ENCODE peak calls at places on chromosomes 11 and 22, in nine cellular contexts. L is stomach, W is psoas muscle, U is SK-N-SH, R is hepatocyte, Z is heart left ventricle, P is H1, V is cardiac muscle cell, Q is endothelial cell of umbilical vein. A is an unnamed sample. For H3K36me3 and H3K4me1, the result is how much of the 10 kb centered on the place peaks cover.

GRCh38 chr11:129643031-129643721 is 172.5 kb upstream of the TMEM45B start:
- DNase-seq in L (no peak), P (no peak), Q (no peak), V (no peak), W (no peak), R (no peak), U (no peak), Z (no peak), A (no peak)

GRCh38 chr22:37183432-37184379 is 4.3 kb downstream of the C1QTNF6 start:
- DNase-seq in L (no peak), V (no peak), Z (no peak), Q (no peak), W (peak), R (no peak), P (no peak), U (no peak), A (no peak)

GRCh38 chr11:111633756-111634362 is 31.6 kb downstream of the SIK2 start:
- DNase-seq in W (no peak), Z (no peak), R (no peak), P (no peak), L (no peak), V (no peak), U (peak), Q (peak), A (no peak)

GRCh38 chr11:2266586-2267305 is 3.6 kb downstream of the ASCL2 start:
- DNase-seq in Q (no peak), Z (no peak), L (no peak), W (no peak), P (no peak), U (no peak), R (no peak), V (no peak), A (no peak)

GRCh38 chr11:9601041-9601875 is 27.8 kb downstream of the WEE1 start:
- DNase-seq in L (no peak), V (no peak), Q (no peak), W (peak), Z (peak), R (no peak), U (no peak), P (no peak), A (no peak)

GRCh38 chr11:58494096-58494495 is 13.8 kb downstream of the OR5B21 start:
- DNase-seq in R (no peak), P (no peak), L (no peak), U (no peak), V (no peak), Z (no peak), W (no peak), Q (no peak), A (no peak)

GRCh38 chr11:65685981-65686380 is 23.3 kb upstream of the RELA start:
- DNase-seq in U (no peak), R (no peak), Z (no peak), L (no peak), W (no peak), V (peak), Q (no peak), P (no peak), A (no peak)

GRCh38 chr22:31538815-31539214 is 42.5 kb downstream of the SFI1 start:
- DNase-seq in U (no peak), L (no peak), Q (no peak), V (no peak), R (no peak), P (no peak), W (no peak), Z (no peak), A (no peak)

GRCh38 chr22:43521716-43522115 is 109.9 kb downstream of the MPPED1 start:
- DNase-seq in V (no peak), L (no peak), P (no peak), R (peak), Z (no peak), W (no peak), U (no peak), Q (no peak), A (no peak)

GRCh38 chr11:30487200-30487898 is 98.8 kb downstream of the MPPED2 start:
- DNase-seq in W (peak), Z (no peak), Q (no peak), P (no peak), L (no peak), V (no peak), R (no peak), U (no peak), A (no peak)

GRCh38 chr22:50676661-50677492 is 4.3 kb downstream of the SHANK3 start:
- DNase-seq in V (no peak), U (peak), Z (no peak), P (no peak), Q (no peak), L (peak), W (no peak), R (no peak), A (no peak)

GRCh38 chr11:131111775-131112174 is 195.5 kb upstream of the SNX19 start:
- DNase-seq in P (no peak), R (no peak), Q (no peak), L (no peak), U (no peak), V (no peak), Z (no peak), W (no peak), A (no peak)

GRCh38 chr11:134512791-134513538 is 100.9 kb upstream of the B3GAT1 start:
- DNase-seq in W (no peak), R (no peak), Z (no peak), U (no peak), P (no peak), Q (no peak), V (no peak), L (peak), A (no peak)

GRCh38 chr11:127640822-127641485 is 640.4 kb upstream of the KIRREL3 start:
- DNase-seq in R (no peak), L (no peak), Z (no peak), U (no peak), Q (peak), P (no peak), V (no peak), W (no peak), A (no peak)

GRCh38 chr11:118277312-118277711 is 13.2 kb upstream of the MPZL2 start:
- DNase-seq in L (peak), P (no peak), Z (no peak), R (no peak), Q (peak), V (no peak), W (no peak), U (no peak), A (no peak)

GRCh38 chr11:88692306-88692705 is 354.8 kb upstream of the CTSC start:
- DNase-seq in L (no peak), Q (no peak), R (no peak), Z (no peak), V (no peak), U (no peak), P (no peak), W (no peak), A (no peak)

GRCh38 chr22:19663821-19664325 is 50.4 kb upstream of the SEPTIN5 start:
- DNase-seq in Z (peak), P (no peak), Q (peak), W (peak), U (peak), L (no peak), V (no peak), R (no peak), A (no peak)

GRCh38 chr22:49046546-49047305 is 780.9 kb downstream of the BRD1 start:
- DNase-seq in W (no peak), L (no peak), Z (no peak), R (peak), Q (no peak), P (peak), U (peak), V (peak), A (peak)

GRCh38 chr22:23398701-23399366 is 181.3 kb downstream of the IGLL1 start:
- DNase-seq in P (no peak), W (no peak), V (no peak), Z (no peak), R (no peak), L (no peak), U (no peak), Q (no peak), A (peak)

GRCh38 chr11:65444314-65445051 is 21.9 kb downstream of the NEAT1 start:
- DNase-seq in P (no peak), W (no peak), Z (no peak), L (no peak), U (no peak), R (no peak), Q (peak), V (no peak), A (no peak)

GRCh38 chr11:133956650-133957633 is at the start of gene IGSF9B:
- DNase-seq in V (peak), W (peak), P (peak), Z (peak), R (peak), Q (peak), U (peak), L (peak), A (peak)

GRCh38 chr22:47423266-47423665 is 660.8 kb downstream of the TBC1D22A start:
- DNase-seq in V (no peak), Z (no peak), R (no peak), W (no peak), L (no peak), P (no peak), U (no peak), Q (no peak), A (no peak)

GRCh38 chr11:2808850-2809847 is 76.4 kb downstream of the CDKN1C start:
- DNase-seq in Q (no peak), L (no peak), Z (no peak), V (no peak), R (no peak), P (no peak), U (no peak), W (peak), A (no peak)

GRCh38 chr11:115489466-115489865 is 14.7 kb downstream of the CADM1 start:
- DNase-seq in W (no peak), V (no peak), R (no peak), Q (no peak), P (no peak), U (no peak), Z (no peak), L (no peak), A (peak)

GRCh38 chr11:128341280-128341679 is 246.1 kb downstream of the ETS1 start:
- DNase-seq in V (no peak), Q (peak), R (no peak), L (no peak), Z (peak), U (no peak), W (no peak), P (no peak), A (no peak)

GRCh38 chr11:9265211-9266131 is at the start of gene DENND5A:
- DNase-seq in L (peak), R (peak), Q (peak), V (peak), Z (peak), W (peak), U (peak), P (peak), A (peak)

GRCh38 chr11:122981388-122982264 is at the start of gene BSX:
- DNase-seq in V (peak), U (no peak), P (peak), W (peak), Q (peak), Z (peak), R (peak), L (peak), A (peak)

GRCh38 chr11:105706025-105706530 is 96.2 kb downstream of the GRIA4 start:
- DNase-seq in W (no peak), V (no peak), Q (no peak), Z (no peak), U (no peak), L (no peak), R (peak), P (no peak), A (no peak)

GRCh38 chr11:134407923-134408322 is 4.1 kb downstream of the B3GAT1 start:
- DNase-seq in R (no peak), U (no peak), Z (no peak), W (no peak), P (no peak), V (no peak), L (no peak), Q (no peak), A (no peak)

GRCh38 chr11:62789576-62789975 is 2.2 kb downstream of the TMEM223 start:
- DNase-seq in U (no peak), Q (no peak), L (no peak), Z (no peak), W (no peak), P (no peak), R (no peak), V (no peak), A (no peak)

GRCh38 chr22:25564320-25564978 is at the start of gene GRK3:
- DNase-seq in W (peak), P (peak), Q (peak), R (peak), V (peak), L (peak), Z (peak), U (peak), A (peak)

GRCh38 chr11:69240332-69241074 is 53.5 kb upstream of the MYEOV start:
- DNase-seq in P (no peak), V (no peak), U (no peak), L (peak), W (no peak), Z (no peak), Q (no peak), R (peak), A (peak)

GRCh38 chr11:121829159-121829643 is 286.8 kb downstream of the BLID start:
- DNase-seq in Z (peak), L (no peak), R (peak), V (no peak), U (no peak), Q (peak), P (no peak), W (peak), A (no peak)

GRCh38 chr22:41762980-41763779 is 37.3 kb upstream of the CCDC134 start:
- DNase-seq in W (no peak), Z (no peak), V (peak), Q (peak), R (peak), L (no peak), P (peak), U (no peak), A (peak)
- TF ChIP-seq CTCF in W (peak), Z (peak), V (peak), Q (peak), R (peak), L (no peak), P (peak), U (peak), A (peak)

DNA sequence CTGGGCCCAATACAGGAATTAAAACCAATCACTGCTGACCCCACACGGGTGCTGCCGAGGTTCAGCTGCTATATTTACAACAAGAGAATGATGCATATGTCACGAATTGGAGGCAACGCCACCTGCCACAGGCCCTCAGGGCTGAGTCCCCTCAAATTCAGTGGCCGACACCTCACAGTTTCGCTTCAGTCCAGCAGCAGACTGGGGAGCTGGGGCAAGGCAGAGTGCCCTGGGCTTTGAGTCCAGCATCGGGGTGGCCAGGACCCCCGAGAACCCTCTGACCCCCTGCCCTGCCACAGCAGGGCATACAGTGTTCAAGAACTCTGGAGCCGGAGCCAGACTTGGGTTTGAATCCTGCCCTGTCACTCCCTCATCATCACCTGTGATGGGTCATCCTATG is 247.2 kb downstream of the CTTN start:
- DNase-seq in R (no peak), Z (no peak), U (no peak), W (no peak), L (no peak), P (no peak), V (no peak), Q (no peak), A (no peak)
- H3K36me3 ChIP-seq in R (under half), Z (under half), U (under half), W (under half), L (under half), P (under half), V (under half), Q (under half), A (under half)

GRCh38 chr11:43177938-43178337 is 133.9 kb upstream of the API5 start:
- DNase-seq in Z (no peak), V (no peak), P (no peak), W (no peak), Q (no peak), R (no peak), U (no peak), L (no peak), A (no peak)
- H3K4me1 ChIP-seq in Z (under half), V (under half), P (under half), W (under half), Q (under half), R (under half), U (under half), L (under half), A (under half)

DNA sequence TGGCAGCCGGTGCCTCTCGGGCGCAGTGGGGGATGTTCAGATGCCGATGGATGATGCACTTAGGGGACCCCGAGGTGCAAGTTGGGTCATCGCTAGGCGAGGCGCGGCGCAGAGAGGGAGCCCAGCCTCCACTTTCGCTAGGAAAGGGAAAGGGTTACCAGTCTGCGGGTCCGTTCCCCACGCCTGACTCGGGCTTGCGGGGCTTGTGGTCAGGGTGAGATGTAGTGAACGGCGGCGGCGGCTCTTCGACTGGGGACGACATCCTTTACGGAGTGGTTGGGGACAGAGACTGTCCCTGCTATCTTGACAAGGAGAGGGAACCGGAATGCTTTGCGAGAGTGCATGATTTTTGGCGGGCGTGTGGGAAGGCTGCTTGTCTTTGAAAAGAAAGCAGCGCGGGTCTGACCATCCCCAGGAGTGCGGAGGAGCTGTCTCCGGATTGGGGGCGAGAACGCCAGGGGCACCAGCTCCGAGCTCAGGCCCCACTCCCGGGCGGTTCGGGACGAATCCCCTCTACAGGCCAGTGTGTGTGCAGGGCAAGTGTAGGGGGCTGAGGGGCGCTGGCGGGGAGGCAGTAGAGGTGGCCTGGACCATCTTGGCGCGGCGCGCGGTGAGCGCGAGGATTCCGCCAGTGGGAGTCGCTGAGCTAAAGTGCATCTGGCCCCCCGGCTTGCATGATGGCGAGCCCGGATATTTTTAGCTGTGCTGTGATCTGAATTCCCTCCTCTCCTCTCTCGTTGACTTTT is 1.1 kb downstream of the FAT3 start:
- DNase-seq in W (no peak), V (peak), Z (peak), P (no peak), Q (no peak), U (peak), L (no peak), R (peak), A (no peak)
- TF ChIP-seq CTCF in W (no peak), V (no peak), Z (no peak), P (no peak), Q (no peak), U (peak), L (no peak), R (peak), A (no peak)

GRCh38 chr11:34105957-34106504 is 602 bp downstream of the NAT10 start:
- DNase-seq in W (no peak), R (no peak), Q (no peak), Z (no peak), P (no peak), V (no peak), U (peak), L (no peak), A (no peak)

GRCh38 chr11:34104680-34105078 is 750 bp upstream of the NAT10 start:
- DNase-seq in W (no peak), V (no peak), P (no peak), Z (no peak), L (no peak), U (no peak), Q (no peak), R (no peak), A (peak)

DNA sequence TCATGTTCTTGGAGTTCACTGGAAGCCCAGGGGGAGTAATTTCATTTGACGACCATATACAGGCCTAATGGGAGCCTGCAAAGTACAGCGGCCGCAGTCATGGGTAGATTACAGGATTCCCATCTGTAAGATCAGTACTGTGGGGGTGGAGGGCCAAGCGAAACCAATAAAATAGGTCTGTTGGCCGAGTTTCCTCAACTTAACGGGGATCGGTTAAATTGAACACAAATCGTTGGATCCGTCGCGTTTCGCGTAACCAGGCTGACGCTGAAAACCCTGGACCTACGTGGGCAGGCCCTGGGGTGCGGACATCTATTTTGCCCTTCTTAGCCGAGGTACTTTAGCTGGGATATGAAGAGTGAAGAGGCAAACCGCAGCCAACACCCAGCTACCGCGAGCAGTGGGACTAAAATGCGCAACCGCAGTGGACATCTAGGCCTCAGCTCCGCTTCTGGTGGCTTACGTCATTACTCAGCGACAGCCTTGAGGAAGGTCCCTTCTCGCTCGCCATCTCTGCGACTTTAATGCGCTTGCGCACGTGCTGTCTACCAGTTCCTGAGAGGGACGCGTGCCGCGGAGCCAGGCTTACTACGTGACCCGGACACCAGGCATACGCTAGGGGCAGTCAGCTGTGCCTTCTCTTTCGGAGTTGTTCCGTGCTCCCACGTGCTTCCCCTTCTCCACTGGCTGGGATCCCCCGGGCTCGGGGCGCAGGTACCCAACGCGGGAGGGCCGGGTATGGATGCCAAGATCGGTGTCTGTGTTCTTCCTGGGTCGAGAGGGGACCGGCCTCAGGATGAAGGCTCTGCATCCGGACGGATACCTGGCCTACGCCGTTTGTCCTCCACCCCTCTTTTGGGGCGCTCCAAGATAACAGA is at the start of gene NAT10:
- DNase-seq in U (peak), L (peak), W (peak), Q (peak), Z (peak), R (peak), P (peak), V (peak), A (peak)
- H3K36me3 ChIP-seq in U (under half), L (under half), W (under half), Q (under half), Z (half or more), R (under half), P (under half), V (under half), A (under half)

GRCh38 chr11:60390389-60390788 is 5.9 kb upstream of the MS4A14 start:
- DNase-seq in L (no peak), V (no peak), R (no peak), Z (no peak), W (no peak), Q (no peak), U (no peak), P (no peak), A (no peak)

GRCh38 chr11:60394666-60395343 is 1.5 kb upstream of the MS4A14 start:
- DNase-seq in W (no peak), Q (no peak), R (no peak), L (no peak), V (no peak), Z (no peak), P (no peak), U (no peak), A (no peak)

DNA sequence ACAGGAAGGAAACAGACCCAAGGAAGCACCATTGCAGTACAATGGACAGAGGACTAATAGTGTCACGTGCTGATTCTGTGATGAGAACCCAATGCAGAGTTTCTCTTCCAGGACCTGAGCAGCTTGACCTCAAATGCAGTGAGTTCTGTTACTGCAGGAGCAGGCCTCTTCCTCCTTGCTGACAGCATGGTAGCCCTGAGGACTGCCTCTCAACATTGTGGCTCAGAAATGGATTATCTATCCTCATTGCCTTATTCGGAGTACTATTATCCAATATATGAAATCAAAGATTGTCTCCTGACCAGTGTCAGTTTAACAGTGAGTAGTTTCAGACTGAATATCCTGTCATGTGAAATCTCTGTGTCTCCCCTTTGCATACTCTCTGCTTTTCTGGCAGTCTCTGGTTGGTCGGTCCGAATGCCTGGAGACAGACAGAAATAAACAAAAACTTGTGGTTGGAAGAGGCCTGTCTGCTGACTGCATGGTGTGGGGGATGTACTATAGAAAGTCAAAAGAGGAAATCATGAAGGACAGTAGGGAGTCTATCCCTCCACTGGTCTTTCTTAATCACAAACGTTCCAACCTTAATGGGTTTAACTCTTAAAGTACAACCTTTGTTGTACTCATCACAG is 6.9 kb upstream of the MS4A14 start:
- DNase-seq in Z (no peak), U (no peak), R (no peak), L (no peak), V (no peak), Q (no peak), W (no peak), P (no peak), A (no peak)
- H3K4me1 ChIP-seq in Z (under half), U (under half), R (under half), L (under half), V (under half), Q (under half), W (under half), P (under half), A (under half)

A was measured in Caco-2.